ENCODE peak calls at places on chromosomes 2 and 18, in six cellular contexts. O is neuronal stem cell, Z is GM23338, L is keratinocyte, N is IMR-90, K is K562. P is an unnamed sample. For H3K36me3, the result is how much of the 10 kb centered on the place peaks cover.

GRCh38 chr2:13616059-13616458 is 899.3 kb downstream of the TRIB2 start:
- DNase-seq in K (no peak), Z (no peak), L (no peak), O (no peak), N (no peak), P (no peak)

GRCh38 chr18:50734886-50735285 is 84.9 kb downstream of the MRO start:
- DNase-seq in Z (no peak), O (no peak), N (no peak), K (no peak), L (no peak), P (no peak)

GRCh38 chr2:24080721-24081120 is 3.9 kb downstream of the TP53I3 start:
- DNase-seq in O (no peak), L (no peak), K (no peak), N (peak), Z (no peak), P (no peak)

GRCh38 chr2:128057334-128057733 is 29.5 kb upstream of the SAP130 start:
- DNase-seq in K (no peak), Z (no peak), L (no peak), N (no peak), O (no peak), P (no peak)

GRCh38 chr2:238667008-238667407 is 180.9 kb upstream of the TWIST2 start:
- DNase-seq in K (no peak), N (no peak), L (no peak), O (no peak), Z (no peak), P (no peak)

GRCh38 chr2:134712736-134713495 is 5.9 kb downstream of the TMEM163 start:
- DNase-seq in K (no peak), L (no peak), N (no peak), O (no peak), Z (no peak), P (no peak)

GRCh38 chr2:186129767-186130581 is 356.1 kb upstream of the ZC3H15 start:
- DNase-seq in L (no peak), N (peak), K (no peak), Z (peak), O (no peak), P (no peak)

GRCh38 chr2:47190188-47190818 is 35.2 kb upstream of the STPG4 start:
- DNase-seq in O (no peak), Z (no peak), N (peak), L (no peak), K (no peak), P (no peak)

GRCh38 chr18:48787523-48788151 is 163.1 kb downstream of the SMAD7 start:
- DNase-seq in Z (no peak), K (no peak), N (peak), O (no peak), L (no peak), P (no peak)

GRCh38 chr18:46497129-46497528 is 159.9 kb downstream of the LOXHD1 start:
- DNase-seq in L (no peak), Z (peak), K (peak), N (no peak), O (peak), P (peak)

GRCh38 chr18:25298853-25299274 is 53.1 kb downstream of the ZNF521 start:
- DNase-seq in O (no peak), Z (no peak), K (peak), L (no peak), N (peak), P (no peak)

GRCh38 chr2:68171684-68172083 is 14.0 kb downstream of the PNO1 start:
- DNase-seq in L (no peak), N (no peak), O (no peak), Z (no peak), K (no peak), P (no peak)

GRCh38 chr2:147273628-147274027 is 571.2 kb upstream of the ACVR2A start:
- DNase-seq in L (peak), N (no peak), Z (no peak), O (no peak), K (no peak), P (no peak)

GRCh38 chr2:51581636-51582267 is 549.8 kb upstream of the NRXN1 start:
- DNase-seq in O (no peak), Z (peak), L (no peak), K (no peak), N (no peak), P (no peak)

GRCh38 chr2:176079851-176080539 is 3.8 kb downstream of the EVX2 start:
- DNase-seq in N (peak), Z (peak), L (no peak), O (no peak), K (peak), P (no peak)

GRCh38 chr2:41621578-41621977 is 426.2 kb upstream of the PKDCC start:
- DNase-seq in K (no peak), O (no peak), Z (no peak), L (no peak), N (no peak), P (no peak)

GRCh38 chr2:174145827-174146226 is 102.5 kb downstream of the OLA1 start:
- DNase-seq in O (no peak), K (no peak), L (no peak), Z (peak), N (no peak), P (no peak)

GRCh38 chr2:203782262-203782976 is 76.0 kb downstream of the CD28 start:
- DNase-seq in K (peak), N (peak), L (peak), O (peak), Z (peak), P (peak)

GRCh38 chr2:41911033-41911432 is 136.8 kb upstream of the PKDCC start:
- DNase-seq in K (no peak), L (no peak), N (no peak), O (no peak), Z (no peak), P (no peak)

GRCh38 chr18:11674119-11674518 is 14.9 kb upstream of the GNAL start:
- DNase-seq in L (no peak), K (no peak), N (no peak), Z (no peak), O (no peak), P (no peak)

GRCh38 chr2:206456078-206456769 is 12.9 kb downstream of the ADAM23 start:
- DNase-seq in L (no peak), K (no peak), N (no peak), Z (no peak), O (no peak), P (no peak)

GRCh38 chr2:25586726-25587144 is 86.6 kb downstream of the DTNB start:
- DNase-seq in O (no peak), Z (peak), K (no peak), N (peak), L (no peak), P (no peak)

GRCh38 chr18:23453657-23454011 is 547 bp downstream of the RIOK3 start:
- DNase-seq in N (peak), K (no peak), L (no peak), O (no peak), Z (no peak), P (no peak)

GRCh38 chr2:74908763-74909444 is 49.5 kb upstream of the POLE4 start:
- DNase-seq in K (no peak), O (no peak), Z (peak), N (no peak), L (no peak), P (no peak)

GRCh38 chr2:238810321-238810720 is 37.6 kb upstream of the TWIST2 start:
- DNase-seq in O (no peak), K (no peak), L (no peak), Z (no peak), N (no peak), P (no peak)

GRCh38 chr2:145601306-145601925 is 1081.5 kb upstream of the ZEB2 start:
- DNase-seq in K (no peak), N (peak), L (no peak), Z (no peak), O (no peak), P (no peak)

GRCh38 chr2:128834203-128834602 is 515.5 kb upstream of the HS6ST1 start:
- DNase-seq in N (no peak), Z (no peak), K (no peak), O (no peak), L (no peak), P (no peak)

GRCh38 chr2:172455121-172455515 is 27.7 kb downstream of the ITGA6 start:
- DNase-seq in N (no peak), K (no peak), L (no peak), O (no peak), Z (no peak), P (no peak)

GRCh38 chr2:224820283-224820991 is 104.3 kb upstream of the CCDC195 start:
- DNase-seq in N (peak), O (no peak), L (no peak), K (no peak), Z (no peak), P (no peak)

GRCh38 chr18:52160652-52161051 is 179.3 kb upstream of the DCC start:
- DNase-seq in K (no peak), L (peak), N (no peak), O (no peak), Z (peak), P (no peak)

GRCh38 chr2:16105178-16105663 is 164.9 kb downstream of the MYCN start:
- DNase-seq in L (no peak), K (no peak), N (no peak), Z (no peak), O (no peak), P (no peak)
- H3K36me3 ChIP-seq in L (under half), K (under half), N (under half), Z (under half), O (under half), P (under half)

GRCh38 chr2:155525194-155525593 is 807.3 kb downstream of the NR4A2 start:
- DNase-seq in O (no peak), Z (no peak), K (no peak), N (no peak), L (no peak), P (no peak)
- H3K4me2 ChIP-seq in O (no peak), Z (no peak), K (no peak), N (no peak), L (no peak), P (no peak)

GRCh38 chr2:241267249-241268067 is 48.0 kb downstream of the HDLBP start:
- DNase-seq in Z (peak), L (no peak), K (no peak), N (no peak), O (no peak), P (no peak)
- H3K36me3 ChIP-seq in Z (under half), L (under half), K (half or more), N (half or more), O (under half), P (half or more)

GRCh38 chr2:227376911-227377396 is 2.2 kb downstream of the TM4SF20 start:
- DNase-seq in L (no peak), N (peak), O (no peak), K (no peak), Z (peak), P (no peak)
- H3K4me2 ChIP-seq in L (no peak), N (no peak), O (no peak), K (no peak), Z (peak), P (no peak)

DNA sequence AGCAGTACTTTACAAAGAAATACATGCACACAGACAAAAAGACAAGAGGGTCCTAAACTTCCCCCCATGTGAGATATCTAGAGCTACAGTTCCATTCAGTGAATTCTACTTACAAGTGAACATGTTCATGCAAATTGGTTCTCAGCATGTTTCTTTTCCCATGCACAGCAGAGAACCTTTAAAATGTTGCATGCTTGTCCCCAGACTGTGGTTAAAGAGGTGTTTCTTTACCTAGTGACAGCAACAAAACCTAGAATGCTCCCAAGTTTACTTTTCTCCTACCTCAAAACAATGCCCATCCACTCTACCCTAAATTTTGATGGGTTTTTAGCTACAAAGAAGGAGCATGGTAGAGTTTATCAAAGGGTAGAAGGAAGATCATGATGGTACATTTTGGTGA is 43.7 kb downstream of the FN1 start:
- DNase-seq in O (no peak), K (no peak), Z (no peak), N (no peak), L (no peak), P (no peak)
- H3K36me3 ChIP-seq in O (under half), K (under half), Z (under half), N (half or more), L (under half), P (under half)

GRCh38 chr2:84257871-84258270 is 201.2 kb downstream of the SUCLG1 start:
- DNase-seq in Z (peak), N (no peak), O (peak), K (no peak), L (no peak), P (no peak)
- H3K4me2 ChIP-seq in Z (no peak), N (no peak), O (no peak), K (no peak), L (no peak), P (no peak)

GRCh38 chr2:99809259-99809900 is 319.6 kb upstream of the REV1 start:
- DNase-seq in O (peak), L (no peak), Z (no peak), K (no peak), N (peak), P (no peak)
- H3K36me3 ChIP-seq in O (under half), L (under half), Z (under half), K (under half), N (under half), P (under half)

GRCh38 chr2:45002661-45003210 is 6.5 kb downstream of the SIX2 start:
- DNase-seq in N (no peak), Z (peak), L (no peak), K (no peak), O (no peak), P (no peak)

GRCh38 chr2:45003586-45004568 is 5.4 kb downstream of the SIX2 start:
- DNase-seq in Z (peak), N (no peak), L (no peak), O (no peak), K (no peak), P (no peak)

GRCh38 chr2:45000921-45001628 is 8.2 kb downstream of the SIX2 start:
- DNase-seq in O (no peak), K (no peak), L (no peak), N (no peak), Z (peak), P (no peak)

GRCh38 chr2:45000341-45000901 is 8.8 kb downstream of the SIX2 start:
- DNase-seq in N (no peak), O (no peak), K (no peak), L (no peak), Z (peak), P (no peak)

DNA sequence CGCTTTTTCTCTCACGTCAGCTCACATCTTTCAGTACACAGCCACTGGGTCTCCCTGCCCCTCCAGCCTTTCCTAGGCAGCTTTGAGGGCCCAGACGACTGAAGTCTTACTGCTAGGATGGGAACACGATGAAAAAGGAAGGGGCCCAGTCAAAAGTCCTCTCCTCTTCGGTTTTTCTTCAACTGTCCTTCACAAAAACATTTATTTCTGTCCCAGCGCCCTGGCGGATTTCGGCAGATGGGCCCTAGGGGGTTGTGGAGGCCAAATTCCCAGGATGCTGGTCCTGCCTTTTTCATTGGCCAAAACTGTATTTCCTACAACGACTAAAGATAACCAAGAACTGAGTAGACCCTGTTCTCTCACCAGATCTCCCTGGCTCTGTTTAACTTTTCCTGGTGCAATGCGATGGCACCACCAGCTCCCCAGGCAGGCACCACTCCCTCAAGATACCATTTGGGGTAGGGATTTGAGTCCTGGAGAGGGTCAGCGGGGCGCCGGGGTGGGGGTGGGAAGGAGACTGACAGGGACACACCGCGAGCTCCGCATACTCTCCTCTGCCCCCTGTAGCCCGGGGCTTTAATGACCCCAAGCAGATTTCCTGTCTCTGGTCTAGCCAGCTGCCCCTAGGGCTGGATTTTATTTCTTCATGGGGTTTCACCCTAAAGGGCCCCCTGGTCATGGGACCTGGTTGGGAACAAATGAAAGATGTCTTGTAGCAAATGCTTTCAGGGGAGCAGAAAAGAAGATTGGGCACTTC is 7.4 kb downstream of the SIX2 start:
- DNase-seq in Z (peak), K (no peak), L (no peak), N (no peak), O (no peak), P (no peak)
- H3K4me2 ChIP-seq in Z (peak), K (no peak), L (peak), N (peak), O (peak), P (no peak)

GRCh38 chr2:167749641-167750040 is 497.8 kb downstream of the STK39 start:
- DNase-seq in Z (no peak), O (no peak), L (no peak), K (no peak), N (no peak), P (no peak)

GRCh38 chr2:167749016-167749415 is 498.4 kb downstream of the STK39 start:
- DNase-seq in N (no peak), O (no peak), Z (no peak), K (no peak), L (no peak), P (no peak)

GRCh38 chr2:167745667-167746066 is 501.7 kb downstream of the STK39 start:
- DNase-seq in N (no peak), O (no peak), K (no peak), Z (no peak), L (no peak), P (no peak)

GRCh38 chr2:167750675-167751074 is 496.7 kb downstream of the STK39 start:
- DNase-seq in N (no peak), Z (no peak), O (no peak), L (no peak), K (no peak), P (no peak)

DNA sequence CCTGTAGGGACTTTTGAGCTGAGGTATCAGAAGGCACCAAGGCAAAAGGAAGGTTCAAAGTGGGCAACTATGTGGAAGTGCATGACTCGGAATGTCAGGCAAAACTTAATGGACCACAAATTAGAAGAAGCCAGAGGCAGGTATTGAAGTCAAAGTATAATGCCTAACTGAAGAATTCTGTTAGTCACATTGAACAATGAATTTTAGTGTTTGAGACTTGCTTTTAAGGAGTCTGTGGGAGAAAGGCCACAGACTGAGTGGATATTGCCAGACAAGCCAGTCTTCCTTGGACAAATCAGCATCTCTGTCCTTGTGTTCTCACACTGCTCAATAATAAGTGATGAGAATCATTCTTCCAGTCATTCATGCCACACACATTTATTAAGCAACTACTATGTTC is 498.9 kb downstream of the STK39 start:
- DNase-seq in N (no peak), Z (no peak), K (no peak), L (no peak), O (no peak), P (no peak)
- H3K36me3 ChIP-seq in N (under half), Z (under half), K (under half), L (under half), O (under half), P (under half)

DNA sequence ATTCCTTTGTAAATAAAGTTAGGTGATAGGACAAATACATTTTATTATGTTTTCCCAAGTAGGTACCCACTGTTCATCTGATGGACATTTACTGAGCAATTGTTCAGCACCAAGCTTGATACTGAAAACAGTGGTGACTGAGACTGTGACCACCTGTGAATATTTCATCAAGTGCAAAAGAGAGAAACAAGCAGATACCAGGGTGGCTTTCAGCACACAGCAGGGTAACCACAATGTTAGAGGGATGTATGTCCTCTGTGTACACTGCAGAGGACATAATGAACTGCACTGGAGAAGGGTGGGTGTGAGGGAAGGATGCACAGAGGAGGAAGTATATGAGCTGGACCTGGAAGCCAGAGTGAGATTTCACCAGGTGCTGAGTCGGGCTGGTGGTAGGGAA is 411.8 kb downstream of the RAD51AP2 start:
- DNase-seq in O (no peak), K (no peak), Z (no peak), N (no peak), L (no peak), P (no peak)
- H3K4me2 ChIP-seq in O (no peak), K (no peak), Z (no peak), N (no peak), L (no peak), P (no peak)

P was measured in DND-41.